ENCODE peak calls at places on chromosome 18, in ten cellular contexts. M, B, H, Q, D, Y, O, A, I and S are unnamed samples.
A peak's percentile ranks its signal among the peaks of the same experiment; 100 is the strongest.

GRCh38 chr18:60978338-60978737 is 354.9 kb upstream of the CDH20 start:
- DNase-seq in D (no peak), O (no peak), H (no peak), A (no peak), M (no peak), Q (no peak), B (no peak), I (no peak), Y (no peak), S (no peak)

GRCh38 chr18:6885992-6886823 is 156.7 kb downstream of the ARHGAP28 start:
- DNase-seq in D (peak; percentile 70), H (no peak), A (peak; percentile 46), O (no peak), I (peak; percentile 35), M (peak; percentile 24), Q (peak; percentile 65), Y (peak; percentile 40), B (no peak), S (peak; percentile 14)

GRCh38 chr18:60568211-60568610 is 195.6 kb upstream of the MC4R start:
- DNase-seq in A (no peak), I (no peak), D (no peak), H (no peak), Y (no peak), O (no peak), B (no peak), Q (no peak), M (no peak), S (no peak)

GRCh38 chr18:48827321-48828200 is 123.2 kb downstream of the SMAD7 start:
- DNase-seq in D (no peak), A (peak; percentile 40), H (no peak), Q (peak; percentile 73), Y (peak; percentile 24), M (no peak), B (no peak), I (no peak), O (peak; percentile 61), S (no peak)

GRCh38 chr18:11995445-11996189 is 14.3 kb downstream of the IMPA2 start:
- DNase-seq in A (peak; percentile 64), M (peak; percentile 77), B (peak; percentile 84), Y (peak; percentile 85), D (peak; percentile 79), Q (peak; percentile 74), I (peak; percentile 75), H (no peak), O (peak; percentile 91), S (peak; percentile 81)

GRCh38 chr18:36724591-36725001 is 104.2 kb downstream of the TPGS2 start:
- DNase-seq in B (no peak), O (no peak), D (no peak), M (no peak), I (no peak), Y (no peak), A (peak; percentile 60), Q (no peak), H (no peak), S (no peak)

GRCh38 chr18:37421349-37422080 is 144.1 kb downstream of the CELF4 start:
- DNase-seq in Y (no peak), I (no peak), A (no peak), H (no peak), M (no peak), O (no peak), Q (no peak), B (no peak), D (no peak), S (no peak)

GRCh38 chr18:64055019-64055418 is 85.1 kb downstream of the SERPINB8 start:
- DNase-seq in Q (no peak), M (no peak), Y (no peak), D (no peak), O (no peak), H (no peak), B (no peak), I (no peak), A (no peak), S (no peak)

GRCh38 chr18:38250981-38251380 is 685.4 kb upstream of the CELF4 start:
- DNase-seq in Q (no peak), A (no peak), D (no peak), I (no peak), M (no peak), Y (no peak), B (no peak), O (no peak), H (no peak), S (no peak)

GRCh38 chr18:48896875-48897511 is 53.8 kb downstream of the SMAD7 start:
- DNase-seq in M (peak; percentile 67), H (no peak), O (peak; percentile 76), Y (peak; percentile 63), A (peak; percentile 27), I (peak; percentile 98), D (peak; percentile 87), Q (no peak), B (peak; percentile 76), S (peak; percentile 53)

GRCh38 chr18:31309115-31309514 is 8.8 kb upstream of the DSG1 start:
- DNase-seq in B (no peak), M (no peak), H (no peak), D (no peak), Q (no peak), I (no peak), A (no peak), Y (no peak), O (no peak), S (no peak)

GRCh38 chr18:8998481-8999217 is 103.8 kb upstream of the NDUFV2 start:
- DNase-seq in D (peak; percentile 48), Q (no peak), M (no peak), O (no peak), A (no peak), H (no peak), Y (no peak), B (no peak), I (no peak), S (no peak)

GRCh38 chr18:23377669-23378469 is 75.2 kb upstream of the RIOK3 start:
- DNase-seq in M (peak; percentile 51), Q (no peak), B (no peak), D (no peak), Y (no peak), I (peak; percentile 60), A (no peak), O (no peak), H (no peak), S (no peak)
- TF ChIP-seq EP300 in M (no peak), Q (peak; percentile 58), B (no peak), D (no peak), Y (no peak), I (no peak), A (no peak), O (no peak), H (no peak), S (no peak)

DNA sequence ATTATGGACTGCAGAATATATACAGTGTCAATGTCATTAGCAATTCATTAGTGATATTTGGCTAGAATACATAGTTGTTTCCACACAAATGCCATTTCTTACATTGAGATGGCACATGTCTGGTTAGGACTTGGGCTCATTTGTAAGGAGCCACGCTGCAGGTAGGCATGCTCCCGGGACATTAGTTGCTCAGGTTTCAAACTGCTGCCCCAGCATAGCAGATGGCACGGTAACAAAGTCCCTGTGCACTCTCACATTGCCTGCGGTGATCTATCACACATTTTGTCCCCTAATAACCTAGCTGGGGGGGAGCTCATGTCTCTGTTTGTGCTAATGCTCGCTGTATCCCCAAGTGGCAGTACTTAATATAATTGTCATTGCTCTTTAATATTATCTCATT is 185.1 kb downstream of the NEDD4L start:
- DNase-seq in B (no peak), A (no peak), O (no peak), Q (no peak), D (no peak), H (peak; percentile 78), Y (no peak), I (no peak), M (no peak), S (no peak)
- H3K4me1 ChIP-seq in B (peaks cover 31% of the 10 kb centered on the region), A (no peaks in the 10 kb centered on the region), O (no peaks in the 10 kb centered on the region), Q (peaks cover 18% of the 10 kb centered on the region), D (peaks cover 7% of the 10 kb centered on the region), H (peaks cover 9% of the 10 kb centered on the region), Y (peaks cover 47% of the 10 kb centered on the region), I (peaks cover 97% of the 10 kb centered on the region), M (peaks cover 52% of the 10 kb centered on the region), S (peaks cover 50% of the 10 kb centered on the region)

GRCh38 chr18:32328974-32329373 is 139.1 kb downstream of the MEP1B start:
- DNase-seq in B (no peak), Y (no peak), M (no peak), A (no peak), Q (no peak), D (no peak), O (no peak), I (no peak), H (no peak), S (no peak)

GRCh38 chr18:32326450-32327309 is 136.8 kb downstream of the MEP1B start:
- DNase-seq in A (no peak), Q (no peak), O (no peak), I (no peak), B (no peak), Y (no peak), D (no peak), M (no peak), H (no peak), S (no peak)

GRCh38 chr18:32332708-32333107 is 138.0 kb downstream of the GAREM1 start:
- DNase-seq in O (no peak), M (no peak), I (no peak), Y (no peak), Q (no peak), B (no peak), A (no peak), H (no peak), D (no peak), S (no peak)

GRCh38 chr18:32324173-32324572 is 134.3 kb downstream of the MEP1B start:
- DNase-seq in I (no peak), B (no peak), D (no peak), A (no peak), Y (no peak), M (no peak), O (no peak), Q (no peak), H (no peak), S (no peak)

GRCh38 chr18:32328379-32328778 is 138.5 kb downstream of the MEP1B start:
- DNase-seq in A (no peak), Y (no peak), H (no peak), I (no peak), B (no peak), O (no peak), Q (no peak), M (no peak), D (no peak), S (no peak)
- TF ChIP-seq EP300 in A (no peak), Y (no peak), H (no peak), I (no peak), B (no peak), O (no peak), Q (peak; percentile 27), M (no peak), D (no peak), S (no peak)

DNA sequence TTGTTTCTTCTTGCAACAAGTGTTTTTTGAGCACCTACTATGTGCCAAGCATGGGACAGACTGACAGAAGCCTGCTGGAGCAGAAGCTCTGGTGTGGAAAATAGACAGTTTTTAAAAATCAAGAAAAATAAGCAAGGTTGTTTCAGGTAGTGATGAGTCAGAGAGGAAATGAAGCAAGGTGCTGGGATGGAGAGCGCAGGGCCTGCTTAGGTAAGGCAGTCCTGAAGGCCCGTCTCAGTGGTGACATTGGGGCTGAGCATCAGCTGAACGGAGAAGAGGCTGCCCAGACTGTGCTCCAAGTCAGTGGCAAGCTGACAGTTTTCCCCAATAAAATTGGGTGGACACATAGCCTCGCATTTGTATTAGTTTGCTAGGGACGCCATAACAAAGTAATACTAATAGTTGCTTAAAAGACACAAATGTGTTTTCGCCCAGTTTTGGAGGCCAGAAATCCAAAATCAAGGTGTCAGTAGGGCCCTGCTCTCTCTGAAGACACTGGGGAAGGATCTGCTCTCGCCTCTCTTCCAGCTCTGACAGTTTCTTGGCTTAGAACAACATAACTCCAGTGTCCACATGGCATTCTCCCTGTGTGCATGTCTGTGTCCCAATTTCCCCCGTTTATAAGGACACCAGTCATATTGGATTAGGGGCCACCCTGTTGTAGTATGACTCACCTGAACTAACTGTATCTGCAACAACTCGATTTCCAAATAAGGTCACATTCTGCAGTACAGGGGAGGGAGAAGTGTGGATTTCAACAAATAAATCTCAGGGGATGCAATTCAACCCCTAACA is 263.4 kb downstream of the SS18 start:
- DNase-seq in M (no peak), Q (no peak), H (peak; percentile 74), Y (no peak), O (no peak), A (no peak), I (peak; percentile 58), D (no peak), B (no peak), S (no peak)
- H3K4me1 ChIP-seq in M (no peaks in the 10 kb centered on the region), Q (peaks cover 25% of the 10 kb centered on the region), H (no peaks in the 10 kb centered on the region), Y (no peaks in the 10 kb centered on the region), O (no peaks in the 10 kb centered on the region), A (peaks cover 7% of the 10 kb centered on the region), I (peaks cover 15% of the 10 kb centered on the region), D (no peaks in the 10 kb centered on the region), B (peaks cover 16% of the 10 kb centered on the region), S (no peaks in the 10 kb centered on the region)